ENCODE peak calls at places on chromosomes 2 and 18, in seven cellular contexts. O is GM23338, X is A549, L is HCT116, H is SK-N-SH, K is K562, A is GM12878. E is an unnamed sample.
A peak's percentile ranks its signal among the peaks of the same experiment; 100 is the strongest.

GRCh38 chr2:20646446-20646845 is 4.5 kb downstream of the HS1BP3 start:
- DNase-seq in A (no peak), H (no peak), X (no peak), K (no peak), O (no peak), L (no peak), E (no peak)

GRCh38 chr18:35201502-35201901 is 39.3 kb upstream of the ZNF397 start:
- DNase-seq in A (no peak), L (no peak), O (no peak), K (no peak), X (no peak), H (peak; percentile 52), E (no peak)

GRCh38 chr2:88720399-88720798 is 28.9 kb downstream of the RPIA start:
- DNase-seq in L (no peak), H (no peak), A (no peak), X (no peak), O (no peak), K (no peak), E (no peak)

GRCh38 chr2:78260861-78261260 is 738.7 kb upstream of the LRRTM4 start:
- DNase-seq in H (no peak), A (no peak), L (no peak), O (no peak), K (no peak), X (no peak), E (no peak)

GRCh38 chr2:20608666-20609348 is 42.1 kb downstream of the HS1BP3 start:
- DNase-seq in L (no peak), H (no peak), A (no peak), K (no peak), X (no peak), O (no peak), E (no peak)

GRCh38 chr2:238425979-238426567 is 654 bp upstream of the ASB1 start:
- DNase-seq in K (peak; percentile 72), H (peak; percentile 80), O (peak; percentile 55), L (peak; percentile 28), A (no peak), X (peak; percentile 50), E (no peak)

GRCh38 chr2:74474899-74475298 is 2.4 kb upstream of the MRPL53 start:
- DNase-seq in L (no peak), X (peak; percentile 44), A (no peak), K (no peak), H (peak; percentile 37), O (peak; percentile 70), E (no peak)

GRCh38 chr2:64120928-64121327 is 23.3 kb downstream of the PELI1 start:
- DNase-seq in L (no peak), A (no peak), H (no peak), K (no peak), O (no peak), X (no peak), E (no peak)

GRCh38 chr2:230929381-230930148 is 4.5 kb upstream of the GPR55 start:
- DNase-seq in L (no peak), K (no peak), O (no peak), H (no peak), X (no peak), A (no peak), E (no peak)

GRCh38 chr18:57806891-57807280 is 3.8 kb upstream of the ATP8B1 start:
- DNase-seq in L (no peak), H (no peak), O (no peak), A (no peak), K (no peak), X (peak; percentile 63), E (no peak)

GRCh38 chr2:234137400-234138014 is 87.0 kb downstream of the SPP2 start:
- DNase-seq in X (peak; percentile 53), K (no peak), H (no peak), O (no peak), A (no peak), L (no peak), E (no peak)

GRCh38 chr2:67898605-67899004 is 164.2 kb downstream of the C1D start:
- DNase-seq in L (no peak), O (no peak), X (no peak), H (no peak), K (no peak), A (no peak), E (no peak)

GRCh38 chr18:2959341-2959740 is 53.6 kb downstream of the LPIN2 start:
- DNase-seq in K (no peak), L (no peak), O (no peak), X (no peak), A (no peak), H (no peak), E (no peak)

GRCh38 chr2:7703523-7704144 is 786.4 kb downstream of the RNF144A start:
- DNase-seq in O (peak; percentile 84), A (no peak), X (no peak), K (no peak), H (no peak), L (no peak), E (no peak)

GRCh38 chr2:9325428-9325827 is 97.9 kb downstream of the ITGB1BP1 start:
- DNase-seq in H (no peak), X (no peak), A (no peak), K (no peak), O (no peak), L (no peak), E (no peak)

GRCh38 chr2:219511547-219512325 is 2.5 kb upstream of the ASIC4 start:
- DNase-seq in A (no peak), K (peak; percentile 48), H (peak; percentile 75), O (peak; percentile 48), X (no peak), L (no peak), E (no peak)

GRCh38 chr2:69372767-69373166 is 14.3 kb downstream of the GFPT1 start:
- DNase-seq in H (no peak), L (no peak), O (no peak), K (no peak), X (no peak), A (no peak), E (no peak)

GRCh38 chr2:3277748-3278520 is 99.7 kb downstream of the EIPR1 start:
- DNase-seq in O (no peak), L (no peak), A (no peak), H (no peak), K (no peak), X (no peak), E (no peak)

GRCh38 chr2:70471129-70471528 is 82.5 kb downstream of the TGFA start:
- DNase-seq in A (no peak), K (no peak), X (no peak), L (no peak), H (no peak), O (no peak), E (no peak)

GRCh38 chr18:42649636-42650035 is 465.8 kb downstream of the RIT2 start:
- DNase-seq in A (no peak), K (no peak), O (no peak), H (no peak), X (no peak), L (no peak), E (no peak)

GRCh38 chr18:76981388-76981968 is 151.1 kb downstream of the MBP start:
- DNase-seq in L (no peak), A (peak; percentile 52), K (no peak), X (no peak), H (no peak), O (no peak), E (no peak)
- TF ChIP-seq CTCF in L (no peak), A (peak; percentile 53), K (no peak), X (no peak), H (no peak), O (no peak), E (no peak)

DNA sequence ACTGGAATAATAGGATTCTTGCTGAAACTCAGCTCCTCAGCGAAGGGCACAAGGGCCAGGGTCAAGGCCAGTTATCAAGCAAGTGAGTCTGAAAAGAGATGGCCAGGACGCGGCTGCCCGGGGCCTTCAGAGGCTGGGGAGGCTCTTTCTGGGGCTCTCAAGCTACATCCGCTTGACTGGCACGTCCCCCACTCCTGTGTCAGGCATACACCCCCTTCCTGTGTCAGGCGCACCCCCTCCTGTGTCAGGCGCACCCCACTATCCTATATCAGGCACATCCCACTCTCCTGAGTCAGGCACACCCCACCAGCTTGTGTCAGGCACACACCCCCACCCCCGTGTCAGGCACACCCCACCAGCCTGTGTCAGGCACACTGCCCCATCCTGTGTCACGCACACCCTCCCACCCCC is 91.8 kb downstream of the TPO start:
- DNase-seq in L (no peak), H (no peak), K (no peak), O (no peak), X (no peak), A (no peak), E (no peak)
- TF ChIP-seq REST in L (no peak), H (no peak), K (no peak), O (no peak), X (no peak), A (no peak), E (no peak)

GRCh38 chr2:153786016-153786415 is 85.7 kb upstream of the GALNT13 start:
- DNase-seq in L (no peak), A (no peak), X (no peak), O (no peak), H (no peak), K (no peak), E (no peak)

DNA sequence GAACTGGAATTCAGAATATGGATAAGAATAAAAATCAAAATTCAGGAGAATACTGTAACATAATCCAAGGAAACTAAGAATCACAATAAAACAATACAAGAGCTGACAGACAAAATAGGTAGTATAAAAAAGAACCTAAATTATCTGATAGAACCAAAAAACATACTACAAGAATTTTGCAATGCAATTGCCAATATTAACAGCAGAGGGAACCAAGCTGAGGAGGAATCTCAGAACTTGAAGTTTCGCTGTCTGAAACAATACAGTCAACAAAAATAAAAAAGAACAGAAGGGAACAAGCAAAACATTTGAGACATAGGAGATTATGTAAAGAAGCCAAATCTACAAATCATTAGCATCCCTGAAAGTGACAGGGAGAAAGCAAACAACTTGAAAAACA is 84.1 kb upstream of the GALNT13 start:
- DNase-seq in X (no peak), A (no peak), K (no peak), O (no peak), L (no peak), H (no peak), E (no peak)
- TF ChIP-seq CTCF in X (peak; percentile 20), A (no peak), K (no peak), O (no peak), L (no peak), H (no peak), E (no peak)

GRCh38 chr2:22450831-22451230 is 934.1 kb upstream of the KLHL29 start:
- DNase-seq in O (no peak), A (no peak), H (no peak), X (no peak), K (no peak), L (no peak), E (no peak)
- TF ChIP-seq REST in O (no peak), A (no peak), H (no peak), X (no peak), K (no peak), L (no peak), E (no peak)

DNA sequence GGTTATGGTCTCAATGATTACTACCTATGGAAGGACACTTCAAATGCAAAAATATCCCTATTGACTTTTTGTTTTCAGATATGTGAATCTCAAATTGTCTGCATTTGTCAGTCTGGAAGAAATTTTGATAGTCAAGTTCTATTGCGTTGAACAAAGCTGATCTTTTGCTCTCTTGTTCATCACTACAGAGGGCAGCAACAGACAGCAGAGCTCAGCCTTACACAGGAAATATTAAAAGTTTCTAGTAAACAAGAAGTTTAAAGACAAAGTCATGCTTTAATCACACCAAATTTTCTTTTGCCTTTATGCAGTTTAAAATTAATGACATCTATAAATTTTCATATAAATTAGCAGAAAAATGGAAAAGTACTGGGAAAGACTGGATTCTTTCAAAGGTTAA is 617.5 kb downstream of the NR4A2 start:
- DNase-seq in K (no peak), O (no peak), X (no peak), H (no peak), A (no peak), L (no peak), E (no peak)
- TF ChIP-seq CTCF in K (no peak), O (peak; percentile 47), X (no peak), H (no peak), A (no peak), L (no peak), E (no peak)

E was measured in Panc1.